ENCODE peak calls at places on chromosomes 3 and 15, in four cellular contexts. S, X, H and Z are unnamed samples.

GRCh38 chr3:142657033-142657432 is 60.8 kb downstream of the PLS1 start:
- DNase-seq in S (no peak), X (no peak), H (no peak), Z (no peak)

GRCh38 chr15:66139816-66140215 is 113.7 kb downstream of the MEGF11 start:
- DNase-seq in S (no peak), X (no peak), H (no peak), Z (no peak)

GRCh38 chr3:153165211-153165815 is 3.3 kb downstream of the RAP2B start:
- DNase-seq in S (no peak), X (peak), H (no peak), Z (no peak)

GRCh38 chr3:193593666-193594025 is 638 bp downstream of the OPA1 start:
- DNase-seq in S (peak), X (no peak), H (peak), Z (peak)

GRCh38 chr3:151384741-151385174 is at the start of gene P2RY12:
- DNase-seq in S (no peak), X (no peak), H (no peak), Z (no peak)

GRCh38 chr3:194936091-194936490 is 250.4 kb downstream of the FAM43A start:
- DNase-seq in S (no peak), X (no peak), H (no peak), Z (no peak)

GRCh38 chr3:141305436-141305835 is 62.9 kb upstream of the ZBTB38 start:
- DNase-seq in S (no peak), X (no peak), H (no peak), Z (no peak)

GRCh38 chr3:141306922-141307321 is 61.4 kb upstream of the ZBTB38 start:
- DNase-seq in S (no peak), X (no peak), H (peak), Z (no peak)

GRCh38 chr15:71784719-71785118 is 25.6 kb upstream of the NR2E3 start:
- DNase-seq in S (no peak), X (no peak), H (peak), Z (no peak)

GRCh38 chr3:42839616-42840015 is 30.4 kb downstream of the ACKR2 start:
- DNase-seq in S (no peak), X (peak), H (peak), Z (peak)

GRCh38 chr15:45456212-45457106 is 66.1 kb downstream of the SLC30A4 start:
- DNase-seq in S (no peak), X (peak), H (peak), Z (no peak)

GRCh38 chr3:171825222-171825828 is 15.0 kb upstream of the PLD1 start:
- DNase-seq in S (no peak), X (no peak), H (no peak), Z (no peak)

GRCh38 chr3:99413504-99413903 is 224.9 kb upstream of the COL8A1 start:
- DNase-seq in S (no peak), X (peak), H (no peak), Z (no peak)

GRCh38 chr15:98556321-98556720 is 92.0 kb upstream of the IGF1R start:
- DNase-seq in S (no peak), X (no peak), H (no peak), Z (no peak)

GRCh38 chr15:55859681-55860080 is 116.7 kb upstream of the PRTG start:
- DNase-seq in S (no peak), X (no peak), H (no peak), Z (no peak)

GRCh38 chr3:47266709-47267489 is 15.7 kb downstream of the KIF9 start:
- DNase-seq in S (no peak), X (peak), H (peak), Z (peak)

GRCh38 chr3:126969586-126969985 is 13.3 kb upstream of the PLXNA1 start:
- DNase-seq in S (no peak), X (no peak), H (no peak), Z (no peak)

GRCh38 chr3:61221759-61222362 is 29.4 kb downstream of the FHIT start:
- DNase-seq in S (no peak), X (no peak), H (no peak), Z (no peak)

GRCh38 chr15:58401991-58402649 is 29.7 kb upstream of the LIPC start:
- DNase-seq in S (no peak), X (no peak), H (no peak), Z (no peak)

GRCh38 chr15:80310776-80311175 is 58.8 kb upstream of the CTXND1 start:
- DNase-seq in S (no peak), X (no peak), H (no peak), Z (no peak)

GRCh38 chr15:47196057-47196456 is 521.2 kb upstream of the SEMA6D start:
- DNase-seq in S (no peak), X (peak), H (peak), Z (peak)

GRCh38 chr3:160368804-160369203 is 30.2 kb downstream of the IFT80 start:
- DNase-seq in S (no peak), X (no peak), H (no peak), Z (no peak)

GRCh38 chr3:61928020-61928419 is 366.6 kb downstream of the PTPRG start:
- DNase-seq in S (no peak), X (no peak), H (no peak), Z (no peak)

GRCh38 chr3:101077361-101078011 is 84.3 kb upstream of the ABI3BP start:
- DNase-seq in S (no peak), X (no peak), H (no peak), Z (no peak)

GRCh38 chr3:185470323-185470722 is 28.5 kb downstream of the TMEM41A start:
- DNase-seq in S (no peak), X (no peak), H (no peak), Z (no peak)

GRCh38 chr3:127629462-127630403 is 748 bp downstream of the PODXL2 start:
- DNase-seq in S (no peak), X (no peak), H (peak), Z (peak)

GRCh38 chr3:119219069-119219468 is 21.6 kb downstream of the B4GALT4 start:
- DNase-seq in S (no peak), X (no peak), H (peak), Z (no peak)

GRCh38 chr15:98085003-98085639 is 124.6 kb downstream of the ARRDC4 start:
- DNase-seq in S (no peak), X (peak), H (no peak), Z (peak)

GRCh38 chr3:37498126-37499039 is 324.0 kb upstream of the LRRFIP2 start:
- DNase-seq in S (no peak), X (no peak), H (no peak), Z (no peak)

GRCh38 chr15:74489518-74490338 is 28.8 kb upstream of the UBL7 start:
- DNase-seq in S (peak), X (peak), H (peak), Z (peak)

GRCh38 chr15:76286231-76286879 is 24.9 kb downstream of the ETFA start:
- DNase-seq in S (no peak), X (no peak), H (peak), Z (no peak)

GRCh38 chr3:11476814-11477213 is 166.9 kb downstream of the VGLL4 start:
- DNase-seq in S (no peak), X (no peak), H (no peak), Z (peak)

GRCh38 chr15:70510433-70510832 is 252.9 kb downstream of the UACA start:
- DNase-seq in S (no peak), X (no peak), H (no peak), Z (no peak)

GRCh38 chr15:63888146-63888545 is 54.4 kb upstream of the HERC1 start:
- DNase-seq in S (no peak), X (no peak), H (no peak), Z (no peak)